ENCODE peak calls at places on chromosomes 13 and 19, in four cellular contexts. K, S, F and V are unnamed samples.
A peak's percentile ranks its signal among the peaks of the same experiment; 100 is the strongest.

GRCh38 chr13:110109910-110110309 is 197.0 kb downstream of the COL4A1 start:
- DNase-seq in K (no peak), S (no peak), F (no peak), V (no peak)

GRCh38 chr19:41694831-41695635 is 7.0 kb upstream of the CEACAM7 start:
- DNase-seq in K (no peak), S (no peak), F (no peak), V (no peak)

GRCh38 chr13:108176685-108177274 is 38.6 kb downstream of the LIG4 start:
- DNase-seq in K (peak; percentile 25), S (peak; percentile 9), F (no peak), V (no peak)

GRCh38 chr13:60623131-60623530 is 226.1 kb downstream of the TDRD3 start:
- DNase-seq in K (no peak), S (no peak), F (no peak), V (no peak)

GRCh38 chr19:30314805-30315155 is 57.4 kb upstream of the ZNF536 start:
- DNase-seq in K (no peak), S (no peak), F (no peak), V (no peak)

GRCh38 chr19:38277549-38277948 is 13.2 kb downstream of the SPINT2 start:
- DNase-seq in K (no peak), S (no peak), F (no peak), V (no peak)

GRCh38 chr13:102771298-102772041 is 2.1 kb downstream of the TEX30 start:
- DNase-seq in K (no peak), S (no peak), F (no peak), V (no peak)

GRCh38 chr19:34500656-34501120 is 19.1 kb downstream of the WTIP start:
- DNase-seq in K (peak; percentile 53), S (no peak), F (no peak), V (no peak)

GRCh38 chr13:21242236-21242635 is 65.8 kb downstream of the MRPL57 start:
- DNase-seq in K (no peak), S (no peak), F (no peak), V (no peak)

GRCh38 chr19:34962945-34963530 is 991 bp downstream of the ZNF792 start:
- DNase-seq in K (peak; percentile 42), S (no peak), F (no peak), V (no peak)

GRCh38 chr13:95553614-95554385 is 1.3 kb downstream of the CLDN10 start:
- DNase-seq in K (no peak), S (no peak), F (no peak), V (no peak)

GRCh38 chr13:114105351-114106225 is 26.8 kb downstream of the RASA3 start:
- DNase-seq in K (no peak), S (no peak), F (no peak), V (no peak)

GRCh38 chr13:80341098-80341701 is at the start of gene SPRY2:
- DNase-seq in K (peak; percentile 71), S (no peak), F (no peak), V (peak; percentile 75)

GRCh38 chr19:1355258-1355973 is 28.3 kb upstream of the NDUFS7 start:
- DNase-seq in K (peak; percentile 47), S (no peak), F (no peak), V (peak; percentile 11)

GRCh38 chr19:22545751-22546150 is 88.4 kb upstream of the ZNF492 start:
- DNase-seq in K (peak; percentile 60), S (peak; percentile 28), F (no peak), V (peak; percentile 1)

GRCh38 chr13:112843392-112844250 is 125.4 kb upstream of the MCF2L start:
- DNase-seq in K (no peak), S (no peak), F (no peak), V (no peak)

GRCh38 chr19:37905936-37906867 is at the start of gene WDR87:
- DNase-seq in K (peak; percentile 73), S (peak; percentile 41), F (no peak), V (peak; percentile 12)

GRCh38 chr19:21483589-21484170 is 21.7 kb upstream of the ZNF429 start:
- DNase-seq in K (peak; percentile 38), S (peak; percentile 53), F (no peak), V (peak; percentile 65)

GRCh38 chr19:33388231-33388816 is 14.8 kb downstream of the CEBPG start:
- DNase-seq in K (no peak), S (peak; percentile 17), F (no peak), V (no peak)

GRCh38 chr19:6610934-6611370 is 20.0 kb upstream of the CD70 start:
- DNase-seq in K (no peak), S (no peak), F (no peak), V (no peak)

DNA sequence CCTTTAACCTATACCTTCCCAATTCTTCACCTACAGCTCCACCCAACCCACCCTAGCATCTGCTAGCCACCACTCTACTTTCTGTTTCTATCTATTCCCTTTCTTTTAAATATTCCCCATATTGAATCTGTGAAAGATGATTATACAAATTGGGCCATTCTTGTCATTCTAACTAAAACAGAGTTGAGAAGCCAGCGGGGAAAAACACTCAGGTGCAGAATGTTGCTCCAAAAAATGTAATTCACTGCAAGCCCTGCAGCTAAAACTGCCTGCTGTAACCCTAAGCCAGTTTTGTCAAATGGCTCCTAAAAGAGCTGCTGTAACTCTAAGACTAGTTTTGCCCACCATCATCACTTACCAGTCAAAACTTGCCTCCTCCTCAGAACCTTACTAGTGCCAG is 1468.6 kb upstream of the MIR17HG start:
- DNase-seq in K (no peak), S (no peak), F (no peak), V (no peak)
- TF ChIP-seq SPI1 in K (no peak), S (no peak), F (no peak), V (no peak)

DNA sequence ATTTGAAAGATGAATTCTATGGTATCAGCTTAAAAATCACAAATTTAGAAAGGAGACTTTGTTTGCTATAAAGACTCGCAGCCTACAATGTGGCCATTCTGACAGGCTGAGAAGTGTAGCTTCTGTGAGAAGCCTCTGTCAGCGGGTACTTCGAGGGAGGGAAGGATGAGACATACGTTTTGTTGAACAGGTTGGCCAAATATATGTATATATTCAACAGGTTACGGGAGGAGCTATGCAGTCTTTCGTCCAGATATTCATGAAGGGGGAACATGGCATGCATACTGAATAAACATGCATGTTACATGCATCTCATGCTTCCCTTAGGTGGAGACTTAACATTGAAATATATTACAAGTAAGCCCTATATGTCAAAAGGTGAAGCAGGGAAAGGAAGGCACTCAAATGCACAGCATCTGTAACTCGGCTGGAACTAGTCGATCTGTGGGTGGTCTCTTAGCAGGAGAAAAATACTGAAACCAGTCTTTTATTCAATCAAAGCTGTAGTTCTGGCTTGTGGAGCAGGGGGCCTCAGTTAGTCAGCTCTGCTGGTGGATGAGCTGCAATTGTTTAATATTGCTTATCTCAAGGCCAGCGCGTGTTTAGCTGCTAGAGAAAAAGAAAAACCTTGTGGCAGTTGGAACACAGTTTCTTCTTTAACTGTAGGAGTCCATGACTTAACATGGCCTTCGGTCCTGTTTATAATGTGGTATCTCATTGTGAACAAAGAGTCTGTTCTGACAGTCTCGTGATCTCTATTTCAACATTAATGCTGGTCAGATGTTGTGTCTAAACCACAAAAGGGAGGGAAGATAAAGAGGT is 94.3 kb downstream of the FAM216B start:
- DNase-seq in K (no peak), S (no peak), F (no peak), V (no peak)
- TF ChIP-seq SPI1 in K (no peak), S (no peak), F (no peak), V (no peak)

GRCh38 chr19:5372572-5373200 is 32.1 kb upstream of the PTPRS start:
- DNase-seq in K (no peak), S (no peak), F (no peak), V (no peak)

GRCh38 chr19:5365905-5366304 is 25.3 kb upstream of the PTPRS start:
- DNase-seq in K (no peak), S (no peak), F (no peak), V (no peak)

GRCh38 chr19:5367530-5368133 is 27.0 kb upstream of the PTPRS start:
- DNase-seq in K (no peak), S (no peak), F (no peak), V (no peak)

GRCh38 chr19:5369304-5369703 is 28.7 kb upstream of the PTPRS start:
- DNase-seq in K (no peak), S (no peak), F (no peak), V (no peak)

DNA sequence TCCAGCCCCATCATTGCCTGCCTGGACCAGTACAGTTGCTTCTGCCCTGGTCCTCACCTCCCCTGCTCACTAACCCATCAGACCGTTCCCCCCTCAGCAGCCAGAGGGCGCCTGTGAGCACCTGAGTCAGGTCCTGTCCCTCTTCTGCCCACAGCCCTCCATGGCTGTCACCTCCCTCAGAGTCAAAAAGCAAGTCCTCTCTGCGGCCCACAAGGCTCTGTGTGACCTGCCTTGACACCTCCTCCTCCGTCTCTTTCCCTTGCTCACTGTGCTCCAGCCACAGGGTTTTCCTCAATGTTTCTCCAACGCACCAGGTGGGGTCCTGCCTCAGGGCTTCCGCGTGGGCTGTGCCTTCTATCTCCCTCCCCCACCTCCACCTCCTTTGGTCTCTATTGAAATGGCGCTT is 29.4 kb upstream of the PTPRS start:
- DNase-seq in K (peak; percentile 81), S (peak; percentile 52), F (no peak), V (peak; percentile 49)
- TF ChIP-seq SPI1 in K (no peak), S (no peak), F (no peak), V (no peak)

GRCh38 chr13:35881360-35881759 is 249.8 kb downstream of the DCLK1 start:
- DNase-seq in K (no peak), S (no peak), F (no peak), V (no peak)
- TF ChIP-seq SPI1 in K (no peak), S (no peak), F (no peak), V (no peak)

GRCh38 chr19:43784251-43784980 is 3.6 kb upstream of the KCNN4 start:
- DNase-seq in K (peak; percentile 78), S (no peak), F (no peak), V (peak; percentile 55)
- TF ChIP-seq SPI1 in K (no peak), S (no peak), F (no peak), V (no peak)

GRCh38 chr13:27450921-27451461 is 627 bp upstream of the MTIF3 start:
- DNase-seq in K (peak; percentile 13), S (no peak), F (no peak), V (no peak)
- TF ChIP-seq SPI1 in K (no peak), S (no peak), F (no peak), V (no peak)